ENCODE peak calls at places on chromosomes 16 and 17, in eight cellular contexts. K is cardiac muscle cell, L is transverse colon, Z is hepatocyte, C is heart left ventricle, R is PC-3, G is endodermal cell, J is K562. S is an unnamed sample.

GRCh38 chr17:8153957-8154607 is 1.9 kb upstream of the PER1 start:
- DNase-seq in K (peak; percentile 92), L (peak; percentile 99), Z (peak; percentile 98), C (peak; percentile 100), R (peak; percentile 94), G (peak; percentile 100), J (peak; percentile 95), S (peak; percentile 100)

GRCh38 chr16:4064950-4065352 is 51.3 kb downstream of the ADCY9 start:
- DNase-seq in K (no peak), L (no peak), Z (no peak), C (no peak), R (no peak), G (no peak), J (no peak), S (no peak)

GRCh38 chr17:54937426-54937825 is 31.0 kb downstream of the COX11 start:
- DNase-seq in K (no peak), L (no peak), Z (no peak), C (no peak), R (no peak), G (no peak), J (no peak), S (no peak)

GRCh38 chr17:55705847-55706246 is 16.8 kb downstream of the TMEM100 start:
- DNase-seq in K (no peak), L (no peak), Z (no peak), C (no peak), R (peak; percentile 82), G (peak; percentile 40), J (no peak), S (no peak)

GRCh38 chr16:1635070-1635469 is 22.9 kb downstream of the CRAMP1 start:
- DNase-seq in K (no peak), L (no peak), Z (no peak), C (no peak), R (no peak), G (no peak), J (peak; percentile 19), S (no peak)

GRCh38 chr16:69859105-69859969 is 91.8 kb upstream of the CLEC18A start:
- DNase-seq in K (peak; percentile 47), L (peak; percentile 75), Z (peak; percentile 68), C (peak; percentile 53), R (peak; percentile 41), G (peak; percentile 91), J (peak; percentile 71), S (peak; percentile 58)

GRCh38 chr17:39401412-39402278 is at the start of gene FBXL20:
- DNase-seq in K (peak; percentile 95), L (peak; percentile 95), Z (peak; percentile 96), C (peak; percentile 96), R (peak; percentile 86), G (peak; percentile 99), J (peak; percentile 95), S (peak; percentile 95)

GRCh38 chr16:17166095-17166494 is 304.7 kb downstream of the XYLT1 start:
- DNase-seq in K (peak; percentile 27), L (no peak), Z (no peak), C (no peak), R (no peak), G (no peak), J (no peak), S (no peak)

GRCh38 chr17:977163-977562 is 2.4 kb downstream of the NXN start:
- DNase-seq in K (no peak), L (no peak), Z (no peak), C (no peak), R (no peak), G (no peak), J (no peak), S (no peak)

GRCh38 chr16:67869653-67870052 is 3.2 kb upstream of the EDC4 start:
- DNase-seq in K (no peak), L (no peak), Z (no peak), C (no peak), R (no peak), G (no peak), J (no peak), S (no peak)

GRCh38 chr17:28317099-28317964 is 1.7 kb upstream of the TMEM97 start:
- DNase-seq in K (no peak), L (no peak), Z (no peak), C (no peak), R (no peak), G (peak; percentile 72), J (peak; percentile 52), S (no peak)

GRCh38 chr17:3834811-3835210 is 11.2 kb downstream of the NCBP3 start:
- DNase-seq in K (no peak), L (no peak), Z (no peak), C (no peak), R (no peak), G (no peak), J (no peak), S (no peak)

GRCh38 chr17:27379863-27380533 is 76.2 kb upstream of the KSR1 start:
- DNase-seq in K (no peak), L (peak; percentile 44), Z (peak; percentile 59), C (peak; percentile 77), R (peak; percentile 61), G (peak; percentile 31), J (peak; percentile 79), S (peak; percentile 82)

GRCh38 chr17:45225051-45225700 is 3.5 kb downstream of the FMNL1 start:
- DNase-seq in K (no peak), L (no peak), Z (no peak), C (no peak), R (peak; percentile 91), G (no peak), J (no peak), S (no peak)

GRCh38 chr17:30234954-30235353 is 543 bp downstream of the SLC6A4 start:
- DNase-seq in K (peak; percentile 88), L (no peak), Z (no peak), C (no peak), R (no peak), G (no peak), J (no peak), S (no peak)

GRCh38 chr17:8117980-8118768 is at the start of gene ALOXE3:
- DNase-seq in K (no peak), L (peak; percentile 55), Z (peak; percentile 87), C (peak; percentile 13), R (peak; percentile 90), G (peak; percentile 88), J (peak; percentile 41), S (peak; percentile 28)

GRCh38 chr17:21373034-21373433 is 3.1 kb upstream of the KCNJ12 start:
- DNase-seq in K (no peak), L (no peak), Z (no peak), C (no peak), R (no peak), G (no peak), J (no peak), S (no peak)

GRCh38 chr17:73262676-73263642 is 1.3 kb upstream of the CPSF4L start:
- DNase-seq in K (no peak), L (no peak), Z (no peak), C (no peak), R (no peak), G (no peak), J (no peak), S (no peak)

DNA sequence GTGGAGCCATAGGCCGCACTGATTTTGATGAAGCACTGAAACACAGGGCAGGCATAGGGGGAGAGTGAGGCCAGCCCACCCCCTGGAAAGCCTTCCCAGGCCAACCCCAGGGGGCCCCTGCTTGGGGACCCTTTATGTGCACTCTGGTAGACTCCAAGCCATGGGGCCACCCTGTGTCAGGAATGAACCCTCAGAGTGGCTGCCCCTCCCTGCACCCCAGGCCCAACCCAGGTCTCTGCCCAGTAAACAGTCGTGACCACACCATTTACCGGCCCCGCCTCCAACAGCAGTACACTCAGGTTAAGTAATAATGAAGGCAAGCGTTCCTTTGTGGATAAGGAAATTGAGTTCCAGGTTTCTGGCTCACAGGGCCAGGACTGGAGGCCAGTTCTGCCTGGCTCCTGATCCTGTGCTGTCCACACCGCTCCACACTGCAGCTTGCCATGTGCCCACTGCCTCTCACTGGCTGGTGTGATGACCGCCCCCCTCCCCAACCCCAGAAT is 13.5 kb downstream of the PIMREG start:
- DNase-seq in K (no peak), L (peak; percentile 71), Z (peak; percentile 65), C (no peak), R (no peak), G (no peak), J (no peak), S (no peak)
- H3K27ac ChIP-seq in K (no peak overlapping the region), L (peak overlapping the region; percentile 65), Z (peak overlapping the region; percentile 29), C (no peak overlapping the region), R (no peak overlapping the region), G (no peak overlapping the region), J (no peak overlapping the region), S (no peak overlapping the region)

DNA sequence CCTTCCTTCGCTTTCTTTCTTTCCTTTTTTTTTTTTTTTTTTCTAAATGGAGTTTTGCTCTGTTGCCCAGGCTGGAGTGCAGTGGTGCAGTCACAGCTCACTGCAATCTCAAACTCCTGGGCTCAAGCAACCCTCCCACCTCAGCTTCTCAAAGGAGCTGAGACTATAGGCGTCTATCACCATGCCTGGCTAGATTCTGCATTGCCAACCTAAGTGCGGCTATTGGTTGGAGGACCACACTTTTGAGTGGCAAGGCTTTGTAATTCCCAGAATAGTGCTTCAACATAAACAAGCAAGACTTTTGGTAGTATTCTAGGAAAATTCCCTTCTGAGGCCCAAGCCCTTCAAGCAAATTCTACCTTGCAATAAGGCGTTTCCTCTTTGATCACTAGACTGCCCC is 107.8 kb downstream of the YPEL2 start:
- DNase-seq in K (peak; percentile 42), L (no peak), Z (no peak), C (no peak), R (no peak), G (peak; percentile 71), J (no peak), S (no peak)
- H3K4me1 ChIP-seq in K (peaks cover 41% of the 10 kb centered on the region), L (peaks cover 14% of the 10 kb centered on the region), Z (no peaks in the 10 kb centered on the region), C (peaks cover 8% of the 10 kb centered on the region), R (peaks cover 15% of the 10 kb centered on the region), G (peaks cover 21% of the 10 kb centered on the region), J (no peaks in the 10 kb centered on the region), S (peaks cover 25% of the 10 kb centered on the region)

DNA sequence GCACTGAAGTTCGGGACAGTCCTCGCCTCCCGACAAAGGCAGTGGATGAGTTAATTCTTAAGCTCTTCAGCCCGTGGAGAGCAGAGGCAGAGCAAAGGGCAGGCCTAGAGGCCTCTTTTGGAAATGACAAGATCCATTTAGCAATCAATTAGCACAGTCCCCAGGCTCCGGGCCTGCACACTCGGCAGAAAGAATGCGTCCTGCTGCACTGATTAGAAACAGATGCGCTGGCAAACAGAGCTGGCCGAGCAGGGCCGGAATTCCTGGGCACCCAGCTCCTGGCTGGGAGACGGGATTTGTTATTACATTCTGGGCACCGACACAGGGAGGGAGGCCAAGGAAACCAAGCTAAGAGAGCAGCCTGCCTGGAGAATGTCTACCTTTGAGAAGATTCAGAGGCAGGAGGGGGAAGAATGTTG is 162.9 kb downstream of the COPRS start:
- DNase-seq in K (peak; percentile 92), L (peak; percentile 52), Z (peak; percentile 83), C (peak; percentile 83), R (no peak), G (peak; percentile 88), J (no peak), S (peak; percentile 82)
- TF ChIP-seq CTCF in K (peak; percentile 26), L (no peak), Z (peak; percentile 15), C (no peak), R (no peak), G (peak; percentile 65), J (no peak), S (peak; percentile 30)

GRCh38 chr17:57755479-57756070 is 10.5 kb upstream of the CCDC182 start:
- DNase-seq in K (peak; percentile 54), L (no peak), Z (no peak), C (no peak), R (no peak), G (peak; percentile 74), J (no peak), S (no peak)
- H3K27ac ChIP-seq in K (no peak overlapping the region), L (no peak overlapping the region), Z (no peak overlapping the region), C (no peak overlapping the region), R (no peak overlapping the region), G (no peak overlapping the region), J (no peak overlapping the region), S (no peak overlapping the region)

GRCh38 chr17:34291721-34292348 is 6.3 kb downstream of the CCL11 start:
- DNase-seq in K (no peak), L (no peak), Z (no peak), C (no peak), R (peak; percentile 4), G (no peak), J (no peak), S (no peak)
- H3K4me1 ChIP-seq in K (no peaks in the 10 kb centered on the region), L (no peaks in the 10 kb centered on the region), Z (no peaks in the 10 kb centered on the region), C (no peaks in the 10 kb centered on the region), R (no peaks in the 10 kb centered on the region), G (no peaks in the 10 kb centered on the region), J (no peaks in the 10 kb centered on the region), S (no peaks in the 10 kb centered on the region)